ENCODE peak calls at places on chromosome 14, in six cellular contexts. F, S, O, H, W and E are unnamed samples.

GRCh38 chr14:34981743-34982420 is 910 bp upstream of the SRP54 start:
- DNase-seq in F (no peak), S (no peak), O (no peak), H (peak; percentile 76), W (peak; percentile 50), E (peak; percentile 59)

GRCh38 chr14:88630565-88630964 is 67.7 kb downstream of the ZC3H14 start:
- DNase-seq in F (no peak), S (no peak), O (no peak), H (no peak), W (peak; percentile 77), E (peak; percentile 91)

GRCh38 chr14:68146812-68147211 is 327.2 kb downstream of the RAD51B start:
- DNase-seq in F (no peak), S (no peak), O (no peak), H (no peak), W (peak; percentile 96), E (peak; percentile 97)

GRCh38 chr14:22852940-22853767 is 16.8 kb downstream of the MMP14 start:
- DNase-seq in F (peak; percentile 89), S (peak; percentile 81), O (peak; percentile 100), H (peak; percentile 98), W (peak; percentile 83), E (peak; percentile 79)

GRCh38 chr14:95262511-95262891 is 57.2 kb downstream of the CLMN start:
- DNase-seq in F (no peak), S (no peak), O (no peak), H (no peak), W (no peak), E (no peak)

GRCh38 chr14:94481468-94482131 is 5.6 kb upstream of the SERPINA9 start:
- DNase-seq in F (no peak), S (no peak), O (no peak), H (no peak), W (peak; percentile 55), E (peak; percentile 79)

GRCh38 chr14:51676549-51676948 is 24.8 kb downstream of the FRMD6 start:
- DNase-seq in F (no peak), S (no peak), O (no peak), H (no peak), W (no peak), E (no peak)

GRCh38 chr14:37931998-37932397 is 275.7 kb upstream of the SSTR1 start:
- DNase-seq in F (no peak), S (no peak), O (no peak), H (no peak), W (no peak), E (peak; percentile 25)

GRCh38 chr14:101502761-101503392 is 58.4 kb upstream of the DIO3 start:
- DNase-seq in F (peak; percentile 5), S (no peak), O (no peak), H (peak; percentile 9), W (no peak), E (no peak)

GRCh38 chr14:90758959-90759358 is 57.3 kb downstream of the TTC7B start:
- DNase-seq in F (no peak), S (no peak), O (peak; percentile 43), H (no peak), W (peak; percentile 4), E (peak; percentile 15)

GRCh38 chr14:100660498-100661339 is 66.0 kb upstream of the DLK1 start:
- DNase-seq in F (no peak), S (no peak), O (no peak), H (no peak), W (peak; percentile 86), E (peak; percentile 60)

GRCh38 chr14:96040836-96041371 is 1.7 kb downstream of the C14orf132 start:
- DNase-seq in F (no peak), S (no peak), O (no peak), H (peak; percentile 7), W (peak; percentile 66), E (peak; percentile 49)

DNA sequence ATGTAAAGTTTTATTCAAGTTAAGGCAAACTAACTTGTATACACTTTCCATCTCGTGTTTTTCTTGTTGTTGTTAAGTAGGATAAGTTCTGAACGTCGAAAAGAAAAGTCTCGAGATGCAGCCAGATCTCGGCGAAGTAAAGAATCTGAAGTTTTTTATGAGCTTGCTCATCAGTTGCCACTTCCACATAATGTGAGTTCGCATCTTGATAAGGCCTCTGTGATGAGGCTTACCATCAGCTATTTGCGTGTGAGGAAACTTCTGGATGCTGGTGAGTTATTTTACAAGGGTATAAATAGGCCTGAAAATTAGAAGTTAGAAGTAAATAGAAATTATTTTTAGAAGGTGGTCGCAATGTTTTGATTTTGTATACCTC is 25.0 kb downstream of the HIF1A start:
- DNase-seq in F (no peak), S (no peak), O (no peak), H (no peak), W (no peak), E (no peak)
- H3K9ac ChIP-seq in F (no peak overlapping the region), S (no peak overlapping the region), O (no peak overlapping the region), H (no peak overlapping the region), W (no peak overlapping the region), E (no peak overlapping the region)

DNA sequence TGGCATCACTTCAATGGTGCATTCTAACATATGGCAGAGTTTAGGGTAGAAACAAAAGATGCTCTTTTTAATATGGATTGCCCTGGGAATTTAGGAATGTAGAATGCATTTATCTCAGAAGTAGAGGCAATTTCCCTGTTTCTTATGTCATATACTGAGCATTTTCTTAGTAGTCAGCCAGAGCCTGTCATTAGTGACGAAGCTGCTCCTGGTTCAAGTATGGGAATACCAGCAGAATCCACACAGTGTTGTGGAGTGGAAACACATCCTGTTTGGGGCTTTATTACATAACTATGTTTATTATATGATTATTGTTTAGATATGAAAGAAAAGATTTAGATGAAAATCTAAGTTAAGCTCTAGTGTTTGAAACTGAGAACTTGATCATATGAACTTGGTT is 12.2 kb downstream of the CIPC start:
- DNase-seq in F (no peak), S (no peak), O (no peak), H (no peak), W (no peak), E (no peak)
- H3K9ac ChIP-seq in F (no peak overlapping the region), S (no peak overlapping the region), O (no peak overlapping the region), H (no peak overlapping the region), W (no peak overlapping the region), E (no peak overlapping the region)

DNA sequence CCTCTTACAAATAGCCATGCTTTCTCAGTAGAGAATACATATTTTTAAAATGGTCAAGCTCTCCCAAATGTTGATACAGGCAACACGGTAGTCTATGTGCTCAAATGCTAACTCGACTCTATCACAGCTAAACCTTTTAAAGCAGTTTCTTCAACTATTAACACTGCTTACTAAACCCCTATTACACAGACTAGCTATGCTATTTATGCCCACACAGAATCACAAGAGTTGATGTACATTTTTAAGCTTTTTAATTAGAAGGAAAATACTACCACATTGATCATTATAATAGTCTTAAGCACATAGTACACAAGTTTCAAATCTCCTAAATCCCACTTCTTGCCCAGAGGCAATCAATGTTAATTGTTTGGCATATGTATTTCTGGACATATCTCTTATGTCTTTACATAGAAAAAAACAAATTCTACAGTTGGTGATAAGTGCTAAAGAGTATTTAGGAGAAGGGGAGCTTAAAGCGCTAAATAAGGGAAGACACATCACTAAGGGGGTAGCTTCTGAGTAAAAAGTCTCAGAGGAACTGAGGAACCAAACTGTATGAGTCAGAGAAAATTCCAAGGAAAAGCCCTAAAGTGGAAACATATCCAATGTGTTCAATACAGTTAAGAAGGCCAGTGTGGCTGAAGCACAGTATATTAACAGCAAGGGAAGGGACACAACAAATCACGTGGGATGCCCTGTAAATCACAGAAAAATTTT is 13.7 kb downstream of the HNRNPC start:
- DNase-seq in F (no peak), S (no peak), O (no peak), H (no peak), W (peak; percentile 37), E (no peak)
- H3K9ac ChIP-seq in F (no peak overlapping the region), S (no peak overlapping the region), O (no peak overlapping the region), H (no peak overlapping the region), W (no peak overlapping the region), E (no peak overlapping the region)

GRCh38 chr14:85573406-85573805 is 43.5 kb downstream of the FLRT2 start:
- DNase-seq in F (no peak), S (no peak), O (no peak), H (no peak), W (no peak), E (no peak)

GRCh38 chr14:85574849-85575616 is 45.1 kb downstream of the FLRT2 start:
- DNase-seq in F (no peak), S (no peak), O (no peak), H (peak; percentile 50), W (no peak), E (no peak)

GRCh38 chr14:85575617-85575898 is 45.6 kb downstream of the FLRT2 start:
- DNase-seq in F (no peak), S (no peak), O (no peak), H (no peak), W (no peak), E (no peak)

GRCh38 chr14:85572021-85572420 is 42.1 kb downstream of the FLRT2 start:
- DNase-seq in F (no peak), S (no peak), O (no peak), H (no peak), W (no peak), E (no peak)

DNA sequence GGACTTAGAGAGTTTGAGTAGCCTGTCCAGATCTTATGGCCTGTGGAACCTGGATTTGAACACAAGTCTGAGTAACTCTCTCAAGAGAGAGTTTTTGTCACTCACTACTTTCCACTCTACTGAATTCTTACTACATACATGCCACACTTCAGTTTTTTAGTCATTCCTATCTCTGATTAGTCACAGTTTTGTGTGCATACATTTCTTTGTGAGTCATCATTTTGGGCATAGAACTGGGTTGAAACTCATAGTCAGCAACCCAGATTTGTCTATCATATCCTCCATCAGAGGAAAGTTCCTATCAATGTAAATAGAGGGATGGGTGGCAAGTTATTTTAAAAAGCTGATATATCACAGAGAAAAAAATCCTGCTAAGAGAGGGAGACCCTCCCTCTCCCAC is 42.9 kb downstream of the FLRT2 start:
- DNase-seq in F (no peak), S (no peak), O (no peak), H (no peak), W (peak; percentile 90), E (peak; percentile 80)
- H3K9ac ChIP-seq in F (no peak overlapping the region), S (no peak overlapping the region), O (no peak overlapping the region), H (no peak overlapping the region), W (no peak overlapping the region), E (no peak overlapping the region)

GRCh38 chr14:69354383-69355154 is 43.5 kb downstream of the ERH start:
- DNase-seq in F (no peak), S (no peak), O (no peak), H (no peak), W (peak; percentile 5), E (no peak)
- H3K9ac ChIP-seq in F (no peak overlapping the region), S (no peak overlapping the region), O (no peak overlapping the region), H (no peak overlapping the region), W (no peak overlapping the region), E (no peak overlapping the region)

GRCh38 chr14:52695481-52696091 is at the start of gene ERO1A:
- DNase-seq in F (peak; percentile 68), S (peak; percentile 62), O (peak; percentile 82), H (peak; percentile 87), W (peak; percentile 83), E (peak; percentile 82)

GRCh38 chr14:52692248-52692962 is 3.0 kb downstream of the ERO1A start:
- DNase-seq in F (no peak), S (peak; percentile 33), O (no peak), H (no peak), W (peak; percentile 75), E (peak; percentile 88)

GRCh38 chr14:52693004-52693403 is 2.4 kb downstream of the ERO1A start:
- DNase-seq in F (no peak), S (no peak), O (no peak), H (no peak), W (no peak), E (no peak)

GRCh38 chr14:52694761-52695480 is 437 bp downstream of the ERO1A start:
- DNase-seq in F (no peak), S (peak; percentile 15), O (no peak), H (peak; percentile 72), W (peak; percentile 49), E (peak; percentile 44)

GRCh38 chr14:52693532-52693931 is 1.8 kb downstream of the ERO1A start:
- DNase-seq in F (no peak), S (no peak), O (no peak), H (no peak), W (no peak), E (no peak)
- H3K9ac ChIP-seq in F (no peak overlapping the region), S (no peak overlapping the region), O (no peak overlapping the region), H (no peak overlapping the region), W (no peak overlapping the region), E (no peak overlapping the region)